ENCODE peak calls at places on chromosome 18, in seven cellular contexts. Q, A, Y, C, E, W and L are unnamed samples.

GRCh38 chr18:56166914-56167313 is 471.5 kb downstream of the TXNL1 start:
- DNase-seq in Q (no peak), A (no peak), Y (no peak), C (no peak), E (no peak), W (no peak), L (no peak)

GRCh38 chr18:68662779-68663178 is 52.1 kb downstream of the TMX3 start:
- DNase-seq in Q (no peak), A (no peak), Y (peak; percentile 66), C (no peak), E (no peak), W (no peak), L (peak; percentile 1)

GRCh38 chr18:65906621-65907034 is 155.8 kb downstream of the CDH7 start:
- DNase-seq in Q (no peak), A (no peak), Y (no peak), C (no peak), E (no peak), W (no peak), L (no peak)

GRCh38 chr18:63867368-63867767 is 20.1 kb upstream of the SERPINB2 start:
- DNase-seq in Q (no peak), A (no peak), Y (no peak), C (no peak), E (no peak), W (no peak), L (no peak)

GRCh38 chr18:57446322-57446721 is 11.1 kb downstream of the ONECUT2 start:
- DNase-seq in Q (peak; percentile 29), A (peak; percentile 31), Y (peak; percentile 4), C (no peak), E (no peak), W (no peak), L (no peak)

GRCh38 chr18:48374423-48375149 is 34.6 kb downstream of the ZBTB7C start:
- DNase-seq in Q (no peak), A (no peak), Y (no peak), C (no peak), E (no peak), W (no peak), L (no peak)

GRCh38 chr18:45547910-45548309 is 67.4 kb upstream of the SLC14A2 start:
- DNase-seq in Q (no peak), A (no peak), Y (no peak), C (no peak), E (no peak), W (no peak), L (no peak)

GRCh38 chr18:62721837-62722795 is 6.8 kb downstream of the PHLPP1 start:
- DNase-seq in Q (no peak), A (no peak), Y (no peak), C (no peak), E (no peak), W (no peak), L (no peak)

GRCh38 chr18:61413388-61413787 is 80.2 kb downstream of the CDH20 start:
- DNase-seq in Q (no peak), A (no peak), Y (no peak), C (no peak), E (no peak), W (no peak), L (no peak)

GRCh38 chr18:56522826-56523225 is 115.6 kb downstream of the TXNL1 start:
- DNase-seq in Q (no peak), A (no peak), Y (peak; percentile 68), C (no peak), E (no peak), W (no peak), L (no peak)

GRCh38 chr18:4631239-4631638 is 176.1 kb upstream of the DLGAP1 start:
- DNase-seq in Q (no peak), A (no peak), Y (no peak), C (no peak), E (no peak), W (no peak), L (no peak)

GRCh38 chr18:13051950-13052349 is 60.8 kb downstream of the CEP192 start:
- DNase-seq in Q (no peak), A (no peak), Y (no peak), C (no peak), E (no peak), W (no peak), L (no peak)

GRCh38 chr18:78979682-78980278 is at the start of gene SALL3:
- DNase-seq in Q (no peak), A (peak; percentile 59), Y (no peak), C (no peak), E (no peak), W (no peak), L (no peak)

GRCh38 chr18:47717257-47717656 is 213.2 kb downstream of the SMAD2 start:
- DNase-seq in Q (no peak), A (no peak), Y (no peak), C (no peak), E (no peak), W (no peak), L (no peak)

DNA sequence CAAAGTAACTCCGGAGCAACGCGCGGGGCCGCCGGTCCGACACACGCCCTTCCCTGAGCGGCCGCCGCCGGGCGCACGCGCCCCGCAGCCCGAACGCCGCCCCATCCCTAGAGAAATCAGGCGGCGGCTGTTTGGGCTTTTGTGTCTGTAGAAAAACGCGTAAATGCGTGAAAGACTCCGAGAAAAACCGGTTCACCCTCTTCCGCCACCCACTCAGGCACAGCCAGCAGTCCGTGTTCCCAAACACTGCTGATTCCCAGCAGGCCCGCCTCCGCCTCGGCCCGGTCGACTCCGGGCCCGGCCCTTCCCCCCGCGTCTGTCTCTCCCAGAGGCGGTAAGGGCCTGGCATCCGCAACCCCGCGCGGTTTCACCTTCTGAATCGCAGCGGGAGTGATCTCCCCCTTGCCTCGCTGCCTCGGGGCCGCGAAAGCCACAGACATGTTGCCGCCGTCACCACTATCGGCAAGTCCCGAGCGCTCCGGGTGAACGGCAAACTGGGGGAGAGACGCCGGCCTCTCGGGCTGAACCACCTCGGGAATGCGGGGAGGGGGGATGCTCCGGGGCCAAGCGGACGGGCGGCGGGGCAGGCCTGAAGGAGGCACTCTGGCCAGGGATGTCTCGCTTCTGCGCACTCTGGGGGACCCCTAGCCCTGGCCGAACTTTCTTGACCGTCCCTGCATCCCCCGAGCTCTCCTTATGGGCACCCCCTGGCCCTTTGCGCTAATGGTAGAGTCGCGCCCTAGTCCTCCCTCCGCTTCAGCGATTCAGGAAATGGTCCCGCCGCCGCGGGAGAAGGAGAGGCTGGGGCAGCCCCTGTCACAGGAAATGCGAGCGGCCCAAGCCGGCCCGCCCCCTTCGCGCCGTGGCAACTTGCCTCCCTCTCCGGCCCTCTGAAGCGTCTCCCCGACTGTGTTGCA is at the start of gene SS18:
- DNase-seq in Q (peak; percentile 93), A (peak; percentile 96), Y (peak; percentile 93), C (peak; percentile 75), E (peak; percentile 93), W (peak; percentile 88), L (peak; percentile 66)
- TF ChIP-seq POLR2A in Q (peak; percentile 98), A (peak; percentile 17), Y (peak; percentile 96), C (peak; percentile 88), E (no peak), W (peak; percentile 29), L (peak; percentile 92)

GRCh38 chr18:814300-815084 is 2.5 kb upstream of the YES1 start:
- DNase-seq in Q (peak; percentile 66), A (no peak), Y (no peak), C (no peak), E (no peak), W (no peak), L (no peak)

GRCh38 chr18:812123-812672 is at the start of gene YES1:
- DNase-seq in Q (peak; percentile 96), A (peak; percentile 86), Y (peak; percentile 61), C (peak; percentile 75), E (peak; percentile 79), W (peak; percentile 35), L (peak; percentile 68)

GRCh38 chr18:811192-812122 is 585 bp downstream of the YES1 start:
- DNase-seq in Q (no peak), A (peak; percentile 45), Y (peak; percentile 26), C (no peak), E (peak; percentile 40), W (no peak), L (peak; percentile 15)

GRCh38 chr18:813405-814071 is 1.5 kb upstream of the YES1 start:
- DNase-seq in Q (no peak), A (no peak), Y (no peak), C (no peak), E (no peak), W (no peak), L (no peak)

GRCh38 chr18:812673-813404 is 797 bp upstream of the YES1 start:
- DNase-seq in Q (peak; percentile 75), A (peak; percentile 82), Y (peak; percentile 82), C (no peak), E (peak; percentile 66), W (peak; percentile 51), L (peak; percentile 56)
- TF ChIP-seq POLR2A in Q (peak; percentile 98), A (no peak), Y (peak; percentile 83), C (peak; percentile 8), E (no peak), W (no peak), L (no peak)

DNA sequence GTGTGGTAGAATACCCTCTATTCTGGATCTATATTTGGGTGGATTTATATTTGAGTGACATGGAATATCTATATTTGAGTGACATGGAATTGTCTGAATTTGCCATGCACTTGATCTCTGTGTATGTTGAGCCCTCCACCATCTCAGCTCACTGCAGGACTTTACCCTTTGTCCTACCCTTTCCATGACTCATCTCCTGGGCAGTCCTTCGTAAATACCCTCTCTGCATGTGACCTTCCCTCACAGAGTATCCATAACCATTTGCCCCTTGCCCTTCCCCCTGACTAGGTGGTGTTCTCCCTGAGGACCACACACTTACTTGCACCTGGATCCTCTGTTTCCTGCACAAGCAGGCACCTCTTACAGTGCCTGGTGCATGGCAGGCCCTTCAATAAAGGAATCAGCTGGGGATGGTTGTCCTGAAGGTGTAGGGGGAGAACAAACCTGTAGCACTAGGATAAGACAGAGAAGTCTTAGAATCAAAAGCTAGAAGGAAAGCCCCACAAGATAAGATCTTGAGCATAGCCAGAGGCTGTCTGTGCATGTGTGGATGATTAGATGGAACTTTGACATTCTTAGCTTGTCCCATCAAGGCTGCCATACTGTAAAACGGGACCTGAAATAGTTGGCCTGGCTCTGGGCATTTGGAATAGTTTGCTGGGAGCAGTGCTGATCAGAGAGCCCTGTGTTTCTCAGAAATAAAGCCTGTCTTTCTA is 230.4 kb downstream of the FHOD3 start:
- DNase-seq in Q (no peak), A (no peak), Y (no peak), C (no peak), E (no peak), W (no peak), L (no peak)
- TF ChIP-seq POLR2A in Q (no peak), A (no peak), Y (no peak), C (no peak), E (no peak), W (no peak), L (no peak)

DNA sequence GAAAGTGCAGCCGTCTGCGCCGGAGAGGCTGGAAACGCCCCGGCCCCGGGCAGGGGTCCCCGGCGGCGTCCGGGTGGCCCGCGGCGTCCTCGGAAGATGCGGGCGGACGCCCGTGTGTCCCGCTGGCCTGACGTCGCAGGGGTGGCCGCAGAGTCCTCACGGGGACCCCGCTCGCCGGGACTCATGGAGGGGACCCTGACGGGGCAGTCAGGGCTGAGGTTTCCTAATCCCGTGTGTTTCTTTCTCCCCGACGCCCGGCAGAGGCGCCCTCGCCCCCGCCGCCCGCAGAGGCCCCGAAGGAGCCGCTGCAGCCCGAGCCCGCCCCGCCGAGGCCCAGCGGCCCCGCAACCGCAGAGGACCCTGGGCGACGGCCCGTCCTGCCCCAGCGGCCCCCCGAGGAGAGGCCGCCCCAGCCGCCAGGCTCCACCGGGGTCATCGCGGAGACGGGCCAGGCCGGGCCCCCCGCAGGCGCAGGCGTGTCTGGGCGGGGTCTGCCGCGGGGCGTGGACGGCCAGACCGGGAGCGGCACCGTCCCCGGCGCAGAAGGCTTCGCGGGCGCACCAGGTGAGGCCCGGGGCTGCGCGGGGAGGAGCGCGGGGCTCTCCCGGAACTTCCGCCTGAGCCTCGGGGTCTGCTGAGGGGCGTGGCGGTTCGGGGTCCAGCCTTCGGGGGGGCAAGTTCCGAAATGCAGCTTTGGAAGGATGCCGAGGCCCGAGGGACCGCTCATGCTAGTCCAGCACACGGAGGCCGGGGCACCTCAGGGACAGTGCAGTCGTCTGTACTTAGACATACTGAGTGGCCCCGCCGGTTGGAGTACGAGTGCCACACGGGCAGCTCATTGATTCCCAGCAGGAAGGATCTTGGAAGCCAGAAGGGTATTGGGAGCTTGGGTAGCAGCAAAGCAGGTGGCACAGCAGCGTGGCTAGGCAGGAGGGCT is 60.0 kb downstream of the EMILIN2 start:
- DNase-seq in Q (peak; percentile 85), A (peak; percentile 42), Y (no peak), C (peak; percentile 71), E (no peak), W (no peak), L (no peak)
- TF ChIP-seq POLR2A in Q (no peak), A (no peak), Y (no peak), C (no peak), E (no peak), W (peak; percentile 49), L (no peak)